ENCODE peak calls at places on chromosomes 12 and 14, in eight cellular contexts. D is iris pigment epithelial cell; C is smooth muscle cell of the brain vasculature; N is hypothalamus; Z is activated T-cell treated with anti-CD3 and anti-CD28 coated beads, Interleukin-2, amount 50 U/mL, for 4 hours; M is GM13976; V is NCI-H2029; S is KBM-7. B is an unnamed sample.

GRCh38 chr14:102215522-102216250 is 76.0 kb downstream of the WDR20 start:
- DNase-seq in D (peak), C (no peak), N (no peak), Z (no peak), M (no peak), V (peak), S (no peak), B (no peak)

GRCh38 chr14:49449749-49450148 is 136.4 kb downstream of the RPS29 start:
- DNase-seq in D (no peak), C (no peak), N (no peak), Z (no peak), M (no peak), V (no peak), S (no peak), B (no peak)

GRCh38 chr12:20369164-20370000 is 1.0 kb downstream of the PDE3A start:
- DNase-seq in D (peak), C (no peak), N (peak), Z (no peak), M (peak), V (no peak), S (peak), B (peak)

GRCh38 chr14:76715102-76715926 is 46.0 kb upstream of the VASH1 start:
- DNase-seq in D (peak), C (no peak), N (no peak), Z (no peak), M (no peak), V (no peak), S (no peak), B (no peak)

GRCh38 chr14:81435578-81436295 is 35.6 kb upstream of the STON2 start:
- DNase-seq in D (peak), C (no peak), N (peak), Z (peak), M (peak), V (no peak), S (peak), B (no peak)

GRCh38 chr12:19572920-19573558 is 133.7 kb downstream of the AEBP2 start:
- DNase-seq in D (peak), C (no peak), N (no peak), Z (no peak), M (peak), V (peak), S (peak), B (peak)

GRCh38 chr14:81434230-81434629 is 34.1 kb upstream of the STON2 start:
- DNase-seq in D (no peak), C (no peak), N (no peak), Z (no peak), M (no peak), V (no peak), S (peak), B (no peak)

GRCh38 chr14:36132826-36133225 is 43.7 kb downstream of the PTCSC3 start:
- DNase-seq in D (no peak), C (no peak), N (no peak), Z (no peak), M (no peak), V (no peak), S (no peak), B (no peak)

GRCh38 chr12:111590552-111590951 is 8.6 kb downstream of the ATXN2 start:
- DNase-seq in D (no peak), C (no peak), N (no peak), Z (no peak), M (no peak), V (no peak), S (no peak), B (no peak)

GRCh38 chr12:62802981-62803380 is 132.0 kb downstream of the PPM1H start:
- DNase-seq in D (peak), C (no peak), N (peak), Z (no peak), M (no peak), V (no peak), S (no peak), B (no peak)

GRCh38 chr14:76133103-76133502 is 18.6 kb upstream of the GPATCH2L start:
- DNase-seq in D (peak), C (no peak), N (no peak), Z (no peak), M (peak), V (no peak), S (peak), B (peak)

GRCh38 chr14:92348154-92348553 is 25.2 kb downstream of the SLC24A4 start:
- DNase-seq in D (peak), C (no peak), N (no peak), Z (no peak), M (no peak), V (peak), S (no peak), B (no peak)

GRCh38 chr14:99853206-99853605 is 60.0 kb downstream of the EML1 start:
- DNase-seq in D (no peak), C (no peak), N (no peak), Z (no peak), M (no peak), V (no peak), S (no peak), B (no peak)

GRCh38 chr12:101957251-101957650 is 79.9 kb downstream of the DRAM1 start:
- DNase-seq in D (no peak), C (no peak), N (no peak), Z (no peak), M (no peak), V (no peak), S (no peak), B (no peak)

GRCh38 chr14:62097072-62097471 is 334.9 kb downstream of the SNAPC1 start:
- DNase-seq in D (no peak), C (no peak), N (no peak), Z (no peak), M (no peak), V (no peak), S (no peak), B (no peak)

GRCh38 chr12:105212431-105212830 is 23.5 kb downstream of the APPL2 start:
- DNase-seq in D (peak), C (no peak), N (no peak), Z (no peak), M (no peak), V (no peak), S (no peak), B (no peak)

GRCh38 chr14:63547798-63548335 is 4.7 kb upstream of the PPP2R5E start:
- DNase-seq in D (no peak), C (no peak), N (no peak), Z (no peak), M (no peak), V (no peak), S (no peak), B (no peak)

GRCh38 chr12:132439333-132439904 is 50.5 kb upstream of the FBRSL1 start:
- DNase-seq in D (no peak), C (no peak), N (no peak), Z (no peak), M (no peak), V (no peak), S (peak), B (peak)

GRCh38 chr12:92973614-92974013 is 44.5 kb upstream of the EEA1 start:
- DNase-seq in D (peak), C (no peak), N (no peak), Z (no peak), M (peak), V (no peak), S (peak), B (peak)

GRCh38 chr12:62724947-62725447 is 210.0 kb downstream of the PPM1H start:
- DNase-seq in D (peak), C (no peak), N (no peak), Z (no peak), M (no peak), V (no peak), S (no peak), B (peak)

GRCh38 chr12:132163911-132164288 is 19.6 kb downstream of the NOC4L start:
- DNase-seq in D (no peak), C (no peak), N (no peak), Z (no peak), M (no peak), V (no peak), S (no peak), B (peak)

GRCh38 chr12:3304436-3305135 is 186.4 kb upstream of the PRMT8 start:
- DNase-seq in D (peak), C (no peak), N (no peak), Z (no peak), M (no peak), V (peak), S (no peak), B (no peak)

GRCh38 chr14:61675291-61675690 is 20.0 kb upstream of the HIF1A start:
- DNase-seq in D (no peak), C (no peak), N (no peak), Z (no peak), M (no peak), V (no peak), S (no peak), B (no peak)

GRCh38 chr12:92505373-92506340 is 197.1 kb upstream of the PLEKHG7 start:
- DNase-seq in D (peak), C (peak), N (peak), Z (peak), M (no peak), V (peak), S (peak), B (peak)

GRCh38 chr12:105670664-105671063 is 340.2 kb downstream of the C12orf75 start:
- DNase-seq in D (peak), C (no peak), N (no peak), Z (no peak), M (no peak), V (no peak), S (no peak), B (no peak)

GRCh38 chr12:77947326-77947725 is 116.6 kb downstream of the NAV3 start:
- DNase-seq in D (peak), C (no peak), N (no peak), Z (no peak), M (no peak), V (no peak), S (no peak), B (no peak)

GRCh38 chr14:67577181-67577580 is 22.9 kb downstream of the PIGH start:
- DNase-seq in D (no peak), C (no peak), N (no peak), Z (no peak), M (no peak), V (no peak), S (no peak), B (no peak)

GRCh38 chr12:71958056-71958455 is 19.4 kb downstream of the TPH2 start:
- DNase-seq in D (peak), C (no peak), N (no peak), Z (no peak), M (no peak), V (no peak), S (no peak), B (no peak)

GRCh38 chr14:96586921-96587822 is 85.0 kb downstream of the PAPOLA start:
- DNase-seq in D (no peak), C (no peak), N (no peak), Z (no peak), M (no peak), V (no peak), S (no peak), B (no peak)

GRCh38 chr12:121088208-121088585 is 44.5 kb upstream of the P2RX7 start:
- DNase-seq in D (no peak), C (no peak), N (no peak), Z (no peak), M (no peak), V (no peak), S (no peak), B (no peak)

GRCh38 chr14:64704743-64705405 is 650 bp downstream of the PLEKHG3 start:
- DNase-seq in D (no peak), C (no peak), N (no peak), Z (no peak), M (no peak), V (no peak), S (peak), B (no peak)

GRCh38 chr14:20610002-20610765 is 19.0 kb upstream of the RNASE12 start:
- DNase-seq in D (peak), C (no peak), N (peak), Z (peak), M (peak), V (peak), S (peak), B (peak)

GRCh38 chr12:51827925-51828818 is 20.3 kb downstream of the FIGNL2 start:
- DNase-seq in D (peak), C (no peak), N (no peak), Z (peak), M (no peak), V (peak), S (peak), B (peak)

GRCh38 chr12:95881331-95881955 is 22.7 kb downstream of the SNRPF start:
- DNase-seq in D (peak), C (no peak), N (no peak), Z (no peak), M (no peak), V (no peak), S (no peak), B (no peak)

GRCh38 chr12:38515912-38516311 is 199.3 kb downstream of the ALG10B start:
- DNase-seq in D (no peak), C (no peak), N (no peak), Z (no peak), M (no peak), V (no peak), S (no peak), B (no peak)

GRCh38 chr14:24443053-24443683 is 592 bp upstream of the SDR39U1 start:
- DNase-seq in D (no peak), C (no peak), N (no peak), Z (no peak), M (peak), V (no peak), S (no peak), B (no peak)

GRCh38 chr14:30908826-30909225 is 34.5 kb downstream of the COCH start:
- DNase-seq in D (no peak), C (no peak), N (no peak), Z (no peak), M (no peak), V (no peak), S (no peak), B (no peak)